ENCODE peak calls at places on chromosomes 2 and 18, in seven cellular contexts. P is pancreas; E is naive thymus-derived CD4-positive, alpha-beta T cell; X is MM.1S; T is transverse colon; F is GM23338; Y is Peyer's patch. B is an unnamed sample.

GRCh38 chr18:31206064-31206463 is 43.4 kb upstream of the DSC1 start:
- DNase-seq in P (no peak), Y (no peak), F (no peak), X (no peak), T (no peak), E (no peak), B (peak; percentile 78)

GRCh38 chr2:211181626-211182025 is 625.2 kb downstream of the CPS1 start:
- DNase-seq in F (no peak), Y (no peak), X (no peak), T (no peak), E (no peak), P (no peak), B (peak; percentile 4)

GRCh38 chr2:173126819-173127218 is 51.2 kb downstream of the MAP3K20 start:
- DNase-seq in F (no peak), T (no peak), P (no peak), Y (no peak), E (no peak), X (peak; percentile 21), B (no peak)

GRCh38 chr2:227117852-227118251 is 46.2 kb downstream of the COL4A4 start:
- DNase-seq in Y (no peak), P (no peak), E (no peak), F (no peak), X (no peak), T (no peak), B (no peak)

GRCh38 chr2:148614332-148615049 is 30.1 kb upstream of the EPC2 start:
- DNase-seq in Y (no peak), T (peak; percentile 8), F (peak; percentile 55), P (no peak), X (peak; percentile 65), E (no peak), B (no peak)

GRCh38 chr2:88176352-88176952 is 6.3 kb downstream of the THNSL2 start:
- DNase-seq in T (no peak), P (no peak), F (no peak), E (no peak), X (peak; percentile 86), Y (no peak), B (no peak)

GRCh38 chr2:11004206-11004605 is 92.5 kb downstream of the KCNF1 start:
- DNase-seq in Y (no peak), E (no peak), T (no peak), X (no peak), F (no peak), P (no peak), B (no peak)

GRCh38 chr18:48022531-48023330 is 92.3 kb upstream of the SMAD2 start:
- DNase-seq in F (peak; percentile 91), E (peak; percentile 44), X (peak; percentile 72), P (no peak), T (no peak), Y (peak; percentile 45), B (peak; percentile 70)

GRCh38 chr2:9081750-9082149 is 78.3 kb upstream of the MBOAT2 start:
- DNase-seq in E (no peak), T (no peak), F (no peak), X (no peak), Y (no peak), P (no peak), B (no peak)

GRCh38 chr2:137161250-137161649 is 395.9 kb downstream of the THSD7B start:
- DNase-seq in P (no peak), T (no peak), F (no peak), E (no peak), X (no peak), Y (no peak), B (no peak)

GRCh38 chr18:23897733-23898132 is 116.8 kb upstream of the TTC39C start:
- DNase-seq in X (no peak), E (no peak), P (no peak), F (no peak), T (no peak), Y (no peak), B (no peak)

GRCh38 chr2:44836174-44836573 is 105.3 kb upstream of the SIX3 start:
- DNase-seq in F (no peak), Y (no peak), X (no peak), P (no peak), E (no peak), T (no peak), B (no peak)

GRCh38 chr2:105977212-105977611 is 216.9 kb downstream of the UXS1 start:
- DNase-seq in X (no peak), P (no peak), Y (peak; percentile 55), T (no peak), F (no peak), E (no peak), B (peak; percentile 74)

GRCh38 chr18:49459404-49460171 is 857 bp downstream of the DYM start:
- DNase-seq in F (peak; percentile 50), Y (no peak), P (no peak), E (peak; percentile 4), X (peak; percentile 17), T (no peak), B (peak; percentile 27)

GRCh38 chr2:30796723-30797122 is 10.5 kb downstream of the CAPN13 start:
- DNase-seq in X (no peak), Y (no peak), T (no peak), P (no peak), F (peak; percentile 13), E (no peak), B (peak; percentile 23)

GRCh38 chr18:59957957-59958356 is 58.2 kb downstream of the PMAIP1 start:
- DNase-seq in F (no peak), E (no peak), Y (peak; percentile 81), T (peak; percentile 47), X (peak; percentile 59), P (peak; percentile 73), B (peak; percentile 85)

GRCh38 chr2:95346236-95346737 is 49.1 kb downstream of the KCNIP3 start:
- DNase-seq in E (no peak), F (no peak), P (peak; percentile 80), X (no peak), T (peak; percentile 67), Y (peak; percentile 63), B (peak; percentile 70)

GRCh38 chr2:199329466-199329865 is 128.3 kb downstream of the SATB2 start:
- DNase-seq in T (no peak), E (no peak), X (no peak), P (no peak), F (no peak), Y (no peak), B (no peak)

GRCh38 chr2:101704046-101704466 is 6.5 kb downstream of the MAP4K4 start:
- DNase-seq in T (no peak), Y (no peak), X (peak; percentile 11), F (no peak), E (peak; percentile 59), P (no peak), B (no peak)

GRCh38 chr2:86037141-86037794 is 68.4 kb downstream of the POLR1A start:
- DNase-seq in F (no peak), Y (peak; percentile 69), P (no peak), E (no peak), X (peak; percentile 89), T (peak; percentile 49), B (no peak)

GRCh38 chr2:230953843-230954242 is 28.8 kb upstream of the GPR55 start:
- DNase-seq in T (no peak), P (no peak), E (no peak), X (no peak), F (no peak), Y (no peak), B (no peak)

GRCh38 chr2:73368781-73369180 is 16.9 kb upstream of the ALMS1 start:
- DNase-seq in T (no peak), X (no peak), P (no peak), E (no peak), Y (no peak), F (no peak), B (no peak)
- H3K27me3 ChIP-seq in T (no peaks in the 10 kb centered on the region), X (no peaks in the 10 kb centered on the region), P (no peaks in the 10 kb centered on the region), E (no peaks in the 10 kb centered on the region), Y (no peaks in the 10 kb centered on the region), F (no peaks in the 10 kb centered on the region), B (no peaks in the 10 kb centered on the region)

GRCh38 chr2:47021301-47022009 is 105.8 kb upstream of the MCFD2 start:
- DNase-seq in E (no peak), F (no peak), T (no peak), Y (no peak), X (no peak), P (no peak), B (no peak)
- H3K27ac ChIP-seq in E (no peak overlapping the region), F (no peak overlapping the region), T (peak overlapping the region; percentile 63), Y (no peak overlapping the region), X (peak overlapping the region; percentile 95), P (no peak overlapping the region), B (no peak overlapping the region)

DNA sequence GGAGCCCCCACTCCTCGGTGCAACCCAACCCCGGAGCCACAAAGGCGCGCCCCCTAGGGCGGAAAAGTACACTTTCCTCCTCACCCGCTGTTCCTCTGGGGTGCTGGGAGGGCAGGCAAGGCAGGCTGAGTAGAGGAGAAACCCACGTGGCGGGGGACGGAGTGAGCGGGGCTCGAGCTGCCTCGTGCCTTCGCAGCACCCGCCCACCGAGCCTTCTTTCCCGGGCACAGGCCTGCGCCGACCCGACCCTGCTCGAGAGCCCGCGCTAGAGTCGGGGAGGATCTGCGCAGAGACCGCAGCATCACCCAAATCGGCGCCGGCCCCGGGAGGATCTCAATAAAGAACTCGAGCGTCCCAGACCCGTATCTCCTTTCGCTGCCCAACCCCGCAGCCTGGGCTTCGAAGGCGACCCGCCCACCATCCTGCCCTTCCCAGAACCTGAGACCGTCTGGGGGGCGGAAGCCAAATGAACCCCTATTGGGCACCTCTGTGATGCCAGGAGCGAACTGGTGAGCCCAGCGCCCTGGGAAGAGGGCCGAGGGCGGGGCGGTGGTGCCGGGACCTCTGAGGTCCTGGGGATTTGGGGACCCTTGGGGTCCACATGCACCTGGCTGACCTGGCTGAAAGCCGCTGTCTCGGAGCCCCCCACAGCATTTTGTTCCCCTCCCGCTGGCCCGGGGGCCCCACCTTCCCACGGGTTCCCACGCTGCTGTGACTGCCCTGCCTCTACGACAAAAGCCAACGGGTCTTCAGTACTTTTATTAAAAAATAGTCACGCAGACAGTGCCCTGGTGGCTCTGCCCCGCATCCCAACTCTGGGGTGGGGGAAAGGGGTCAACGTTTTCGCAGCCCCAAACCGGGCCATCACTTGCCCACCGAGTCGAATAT is 1.3 kb downstream of the UCN start:
- DNase-seq in T (no peak), E (peak; percentile 17), Y (no peak), F (peak; percentile 76), X (no peak), P (peak; percentile 80), B (no peak)
- H3K27me3 ChIP-seq in T (peaks cover 47% of the 10 kb centered on the region), E (no peaks in the 10 kb centered on the region), Y (no peaks in the 10 kb centered on the region), F (peaks cover 57% of the 10 kb centered on the region), X (no peaks in the 10 kb centered on the region), P (peaks cover 12% of the 10 kb centered on the region), B (peaks cover 6% of the 10 kb centered on the region)

GRCh38 chr2:232586943-232587342 is 36.5 kb downstream of the EIF4E2 start:
- DNase-seq in T (no peak), Y (no peak), E (no peak), X (no peak), F (no peak), P (no peak), B (no peak)

GRCh38 chr2:232584238-232584637 is 33.7 kb downstream of the EIF4E2 start:
- DNase-seq in P (no peak), Y (no peak), F (no peak), X (no peak), E (no peak), T (no peak), B (no peak)

GRCh38 chr2:232588680-232589585 is 38.4 kb downstream of the EIF4E2 start:
- DNase-seq in X (no peak), F (no peak), P (peak; percentile 88), T (peak; percentile 71), Y (no peak), E (no peak), B (peak; percentile 84)

GRCh38 chr2:232587527-232587926 is 37.0 kb downstream of the EIF4E2 start:
- DNase-seq in T (no peak), E (no peak), X (no peak), F (no peak), Y (no peak), P (no peak), B (no peak)

GRCh38 chr2:232588031-232588430 is 37.5 kb downstream of the EIF4E2 start:
- DNase-seq in T (no peak), F (no peak), E (no peak), Y (no peak), P (no peak), X (no peak), B (no peak)
- H3K27ac ChIP-seq in T (peak overlapping the region; percentile 58), F (no peak overlapping the region), E (no peak overlapping the region), Y (no peak overlapping the region), P (no peak overlapping the region), X (no peak overlapping the region), B (no peak overlapping the region)

B was measured in small intestine.